ENCODE peak calls at places on chromosomes 16 and 17, in seven cellular contexts. E, Q, D, X, U, L and M are unnamed samples.

GRCh38 chr16:28181557-28181914 is 30.2 kb downstream of the XPO6 start:
- DNase-seq in E (no peak), L (peak; percentile 53), U (peak; percentile 80), D (no peak), Q (peak; percentile 97), X (peak; percentile 35), M (no peak)

GRCh38 chr17:5714993-5715392 is 130.7 kb upstream of the NLRP1 start:
- DNase-seq in L (no peak), Q (no peak), X (no peak), D (no peak), E (no peak), U (no peak), M (no peak)

GRCh38 chr17:27633312-27634025 is 2.5 kb downstream of the LGALS9 start:
- DNase-seq in U (no peak), X (no peak), L (peak; percentile 46), Q (peak; percentile 12), D (peak; percentile 3), E (no peak), M (no peak)

GRCh38 chr16:57720142-57720575 is 15.4 kb upstream of the KATNB1 start:
- DNase-seq in E (no peak), U (no peak), Q (peak; percentile 50), D (peak; percentile 35), X (peak; percentile 81), L (peak; percentile 46), M (peak; percentile 37)

GRCh38 chr17:77036841-77037381 is 103.9 kb upstream of the SEC14L1 start:
- DNase-seq in Q (no peak), X (peak; percentile 31), E (no peak), U (no peak), D (peak; percentile 28), L (no peak), M (no peak)

GRCh38 chr16:85015481-85016177 is 4.3 kb upstream of the ZDHHC7 start:
- DNase-seq in X (no peak), Q (peak; percentile 48), U (no peak), L (no peak), E (no peak), D (no peak), M (no peak)

GRCh38 chr17:40493697-40494096 is 7.7 kb downstream of the TNS4 start:
- DNase-seq in X (no peak), Q (no peak), L (no peak), D (no peak), U (no peak), E (no peak), M (no peak)

GRCh38 chr17:65389956-65390355 is 171.5 kb downstream of the AXIN2 start:
- DNase-seq in L (no peak), D (no peak), Q (peak; percentile 68), X (no peak), E (no peak), U (no peak), M (no peak)

GRCh38 chr16:85145188-85145587 is 32.9 kb upstream of the CIBAR2 start:
- DNase-seq in D (no peak), L (no peak), U (no peak), X (no peak), E (no peak), Q (no peak), M (no peak)

GRCh38 chr17:61571624-61572023 is 19.4 kb downstream of the NACA2 start:
- DNase-seq in D (no peak), E (no peak), X (no peak), L (no peak), U (no peak), Q (no peak), M (no peak)

GRCh38 chr17:61402978-61403845 is 3.6 kb downstream of the TBX2 start:
- DNase-seq in U (no peak), L (no peak), X (no peak), Q (peak; percentile 66), D (no peak), E (no peak), M (no peak)

GRCh38 chr17:80252871-80253270 is 7.8 kb upstream of the RNF213 start:
- DNase-seq in U (no peak), Q (no peak), E (peak; percentile 80), X (peak; percentile 83), D (no peak), L (peak; percentile 57), M (peak; percentile 84)

GRCh38 chr17:52202572-52202876 is 44.0 kb upstream of the CA10 start:
- DNase-seq in L (no peak), D (no peak), E (no peak), U (no peak), Q (no peak), X (no peak), M (no peak)